ENCODE peak calls at places on chromosomes 11 and 22, in nine cellular contexts. One of them, this sample, is unnamed.
A peak's percentile ranks its signal among the peaks of the same experiment; 100 is the strongest.

GRCh38 chr11:76640540-76640939 is 30.0 kb downstream of the LRRC32 start:
- DNase-seq in CD8-positive, alpha-beta memory T cell: no peak
- DNase-seq in upper lobe of right lung: no peak
- DNase-seq in CD4-positive, CD25-positive, alpha-beta regulatory T cell: no peak
- DNase-seq in mesenchymal stem cell: no peak
- DNase-seq in ascending aorta: no peak
- DNase-seq in OCI-LY7: no peak
- DNase-seq in adipocyte: no peak
- DNase-seq in fibroblast of lung: no peak
- DNase-seq in this sample: no peak

GRCh38 chr22:46748948-46749681 is 11.1 kb upstream of the CERK start:
- DNase-seq in CD8-positive, alpha-beta memory T cell: peak; percentile 45
- DNase-seq in upper lobe of right lung: peak; percentile 67
- DNase-seq in CD4-positive, CD25-positive, alpha-beta regulatory T cell: no peak
- DNase-seq in mesenchymal stem cell: peak; percentile 73
- DNase-seq in ascending aorta: no peak
- DNase-seq in OCI-LY7: no peak
- DNase-seq in adipocyte: no peak
- DNase-seq in fibroblast of lung: peak; percentile 49
- DNase-seq in this sample: peak; percentile 39

GRCh38 chr11:76589945-76590630 is 80.5 kb downstream of the LRRC32 start:
- DNase-seq in CD8-positive, alpha-beta memory T cell: no peak
- DNase-seq in upper lobe of right lung: no peak
- DNase-seq in CD4-positive, CD25-positive, alpha-beta regulatory T cell: no peak
- DNase-seq in mesenchymal stem cell: no peak
- DNase-seq in ascending aorta: no peak
- DNase-seq in OCI-LY7: no peak
- DNase-seq in adipocyte: no peak
- DNase-seq in fibroblast of lung: no peak
- DNase-seq in this sample: no peak

GRCh38 chr11:26188559-26188958 is 143.4 kb upstream of the ANO3 start:
- DNase-seq in CD8-positive, alpha-beta memory T cell: no peak
- DNase-seq in upper lobe of right lung: no peak
- DNase-seq in CD4-positive, CD25-positive, alpha-beta regulatory T cell: no peak
- DNase-seq in mesenchymal stem cell: peak; percentile 14
- DNase-seq in ascending aorta: no peak
- DNase-seq in OCI-LY7: no peak
- DNase-seq in adipocyte: peak; percentile 70
- DNase-seq in fibroblast of lung: peak; percentile 77
- DNase-seq in this sample: no peak

GRCh38 chr11:44445500-44446340 is 119.7 kb upstream of the CD82 start:
- DNase-seq in CD8-positive, alpha-beta memory T cell: no peak
- DNase-seq in upper lobe of right lung: no peak
- DNase-seq in CD4-positive, CD25-positive, alpha-beta regulatory T cell: no peak
- DNase-seq in mesenchymal stem cell: no peak
- DNase-seq in ascending aorta: no peak
- DNase-seq in OCI-LY7: no peak
- DNase-seq in adipocyte: no peak
- DNase-seq in fibroblast of lung: no peak
- DNase-seq in this sample: no peak

GRCh38 chr11:444397-445144 is 2.8 kb upstream of the ANO9 start:
- DNase-seq in CD8-positive, alpha-beta memory T cell: no peak
- DNase-seq in upper lobe of right lung: peak; percentile 84
- DNase-seq in CD4-positive, CD25-positive, alpha-beta regulatory T cell: no peak
- DNase-seq in mesenchymal stem cell: peak; percentile 66
- DNase-seq in ascending aorta: no peak
- DNase-seq in OCI-LY7: no peak
- DNase-seq in adipocyte: peak; percentile 6
- DNase-seq in fibroblast of lung: peak; percentile 19
- DNase-seq in this sample: peak; percentile 80

GRCh38 chr11:73321342-73322110 is 13.4 kb downstream of the ARHGEF17 start:
- DNase-seq in CD8-positive, alpha-beta memory T cell: no peak
- DNase-seq in upper lobe of right lung: peak; percentile 75
- DNase-seq in CD4-positive, CD25-positive, alpha-beta regulatory T cell: no peak
- DNase-seq in mesenchymal stem cell: peak; percentile 92
- DNase-seq in ascending aorta: no peak
- DNase-seq in OCI-LY7: peak; percentile 35
- DNase-seq in adipocyte: peak; percentile 68
- DNase-seq in fibroblast of lung: peak; percentile 93
- DNase-seq in this sample: no peak

GRCh38 chr11:30586251-30587144 is at the start of gene MPPED2:
- DNase-seq in CD8-positive, alpha-beta memory T cell: peak; percentile 12
- DNase-seq in upper lobe of right lung: peak; percentile 65
- DNase-seq in CD4-positive, CD25-positive, alpha-beta regulatory T cell: no peak
- DNase-seq in mesenchymal stem cell: no peak
- DNase-seq in ascending aorta: no peak
- DNase-seq in OCI-LY7: no peak
- DNase-seq in adipocyte: no peak
- DNase-seq in fibroblast of lung: no peak
- DNase-seq in this sample: peak; percentile 22

GRCh38 chr22:33274214-33274828 is 216.1 kb upstream of the SYN3 start:
- DNase-seq in CD8-positive, alpha-beta memory T cell: no peak
- DNase-seq in upper lobe of right lung: no peak
- DNase-seq in CD4-positive, CD25-positive, alpha-beta regulatory T cell: no peak
- DNase-seq in mesenchymal stem cell: no peak
- DNase-seq in ascending aorta: no peak
- DNase-seq in OCI-LY7: peak; percentile 87
- DNase-seq in adipocyte: peak; percentile 7
- DNase-seq in fibroblast of lung: no peak
- DNase-seq in this sample: no peak

GRCh38 chr22:47233316-47234243 is 471.1 kb downstream of the TBC1D22A start:
- DNase-seq in CD8-positive, alpha-beta memory T cell: no peak
- DNase-seq in upper lobe of right lung: no peak
- DNase-seq in CD4-positive, CD25-positive, alpha-beta regulatory T cell: no peak
- DNase-seq in mesenchymal stem cell: no peak
- DNase-seq in ascending aorta: no peak
- DNase-seq in OCI-LY7: no peak
- DNase-seq in adipocyte: no peak
- DNase-seq in fibroblast of lung: no peak
- DNase-seq in this sample: no peak

GRCh38 chr22:48943567-48944432 is 883.9 kb downstream of the BRD1 start:
- DNase-seq in CD8-positive, alpha-beta memory T cell: no peak
- DNase-seq in upper lobe of right lung: peak; percentile 60
- DNase-seq in CD4-positive, CD25-positive, alpha-beta regulatory T cell: no peak
- DNase-seq in mesenchymal stem cell: no peak
- DNase-seq in ascending aorta: no peak
- DNase-seq in OCI-LY7: peak; percentile 36
- DNase-seq in adipocyte: no peak
- DNase-seq in fibroblast of lung: no peak
- DNase-seq in this sample: peak; percentile 12

GRCh38 chr11:1388763-1389102 is 1.0 kb upstream of the BRSK2 start:
- DNase-seq in CD8-positive, alpha-beta memory T cell: no peak
- DNase-seq in upper lobe of right lung: no peak
- DNase-seq in CD4-positive, CD25-positive, alpha-beta regulatory T cell: no peak
- DNase-seq in mesenchymal stem cell: no peak
- DNase-seq in ascending aorta: no peak
- DNase-seq in OCI-LY7: no peak
- DNase-seq in adipocyte: peak; percentile 19
- DNase-seq in fibroblast of lung: no peak
- DNase-seq in this sample: no peak

GRCh38 chr11:84780689-84781293 is 846.4 kb downstream of the DLG2 start:
- DNase-seq in CD8-positive, alpha-beta memory T cell: no peak
- DNase-seq in upper lobe of right lung: no peak
- DNase-seq in CD4-positive, CD25-positive, alpha-beta regulatory T cell: no peak
- DNase-seq in mesenchymal stem cell: peak; percentile 18
- DNase-seq in ascending aorta: no peak
- DNase-seq in OCI-LY7: peak; percentile 31
- DNase-seq in adipocyte: peak; percentile 75
- DNase-seq in fibroblast of lung: peak; percentile 10
- DNase-seq in this sample: no peak

DNA sequence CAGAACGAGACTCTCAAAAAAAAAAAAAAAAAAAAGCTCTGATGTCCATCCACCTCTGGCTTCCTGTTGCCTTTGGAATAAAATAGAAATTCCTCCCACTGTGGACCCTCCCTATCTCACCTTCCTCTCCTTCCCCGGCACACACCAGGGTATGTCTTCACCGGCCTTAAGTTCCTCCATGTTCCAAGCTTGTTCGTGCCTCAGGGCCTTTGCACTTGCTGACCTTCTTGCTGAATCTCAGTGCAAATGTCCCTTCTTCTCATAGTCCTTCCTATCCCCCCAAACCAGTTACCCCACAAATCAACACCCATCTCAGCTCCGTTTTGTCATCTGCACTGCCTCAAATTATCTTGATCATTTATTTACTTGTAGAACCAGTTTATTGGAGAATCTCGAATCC is 20.6 kb downstream of the IFT27 start:
- DNase-seq in CD8-positive, alpha-beta memory T cell: no peak
- DNase-seq in upper lobe of right lung: peak; percentile 7
- DNase-seq in CD4-positive, CD25-positive, alpha-beta regulatory T cell: no peak
- DNase-seq in mesenchymal stem cell: no peak
- DNase-seq in ascending aorta: no peak
- DNase-seq in OCI-LY7: no peak
- DNase-seq in adipocyte: no peak
- DNase-seq in fibroblast of lung: no peak
- DNase-seq in this sample: no peak
- H3K4me1 ChIP-seq in CD8-positive, alpha-beta memory T cell: no peaks in the 10 kb centered on the region
- H3K4me1 ChIP-seq in upper lobe of right lung: no peaks in the 10 kb centered on the region
- H3K4me1 ChIP-seq in CD4-positive, CD25-positive, alpha-beta regulatory T cell: peaks cover 5% of the 10 kb centered on the region
- H3K4me1 ChIP-seq in mesenchymal stem cell: no peaks in the 10 kb centered on the region
- H3K4me1 ChIP-seq in ascending aorta: no peaks in the 10 kb centered on the region
- H3K4me1 ChIP-seq in OCI-LY7: no peaks in the 10 kb centered on the region
- H3K4me1 ChIP-seq in adipocyte: no peaks in the 10 kb centered on the region
- H3K4me1 ChIP-seq in fibroblast of lung: no peaks in the 10 kb centered on the region
- H3K4me1 ChIP-seq in this sample: no peaks in the 10 kb centered on the region

GRCh38 chr11:61110255-61111059 is 8.2 kb downstream of the CD5 start:
- DNase-seq in CD8-positive, alpha-beta memory T cell: no peak
- DNase-seq in upper lobe of right lung: peak; percentile 6
- DNase-seq in CD4-positive, CD25-positive, alpha-beta regulatory T cell: no peak
- DNase-seq in mesenchymal stem cell: no peak
- DNase-seq in ascending aorta: no peak
- DNase-seq in OCI-LY7: no peak
- DNase-seq in adipocyte: no peak
- DNase-seq in fibroblast of lung: no peak
- DNase-seq in this sample: no peak

GRCh38 chr11:61106906-61107470 is 4.7 kb downstream of the CD5 start:
- DNase-seq in CD8-positive, alpha-beta memory T cell: no peak
- DNase-seq in upper lobe of right lung: peak; percentile 25
- DNase-seq in CD4-positive, CD25-positive, alpha-beta regulatory T cell: no peak
- DNase-seq in mesenchymal stem cell: no peak
- DNase-seq in ascending aorta: no peak
- DNase-seq in OCI-LY7: no peak
- DNase-seq in adipocyte: no peak
- DNase-seq in fibroblast of lung: no peak
- DNase-seq in this sample: no peak

GRCh38 chr11:61109671-61110070 is 7.4 kb downstream of the CD5 start:
- DNase-seq in CD8-positive, alpha-beta memory T cell: no peak
- DNase-seq in upper lobe of right lung: peak; percentile 32
- DNase-seq in CD4-positive, CD25-positive, alpha-beta regulatory T cell: no peak
- DNase-seq in mesenchymal stem cell: no peak
- DNase-seq in ascending aorta: no peak
- DNase-seq in OCI-LY7: no peak
- DNase-seq in adipocyte: no peak
- DNase-seq in fibroblast of lung: no peak
- DNase-seq in this sample: no peak

GRCh38 chr11:61107888-61108287 is 5.6 kb downstream of the CD5 start:
- DNase-seq in CD8-positive, alpha-beta memory T cell: no peak
- DNase-seq in upper lobe of right lung: no peak
- DNase-seq in CD4-positive, CD25-positive, alpha-beta regulatory T cell: no peak
- DNase-seq in mesenchymal stem cell: no peak
- DNase-seq in ascending aorta: no peak
- DNase-seq in OCI-LY7: no peak
- DNase-seq in adipocyte: no peak
- DNase-seq in fibroblast of lung: no peak
- DNase-seq in this sample: no peak

DNA sequence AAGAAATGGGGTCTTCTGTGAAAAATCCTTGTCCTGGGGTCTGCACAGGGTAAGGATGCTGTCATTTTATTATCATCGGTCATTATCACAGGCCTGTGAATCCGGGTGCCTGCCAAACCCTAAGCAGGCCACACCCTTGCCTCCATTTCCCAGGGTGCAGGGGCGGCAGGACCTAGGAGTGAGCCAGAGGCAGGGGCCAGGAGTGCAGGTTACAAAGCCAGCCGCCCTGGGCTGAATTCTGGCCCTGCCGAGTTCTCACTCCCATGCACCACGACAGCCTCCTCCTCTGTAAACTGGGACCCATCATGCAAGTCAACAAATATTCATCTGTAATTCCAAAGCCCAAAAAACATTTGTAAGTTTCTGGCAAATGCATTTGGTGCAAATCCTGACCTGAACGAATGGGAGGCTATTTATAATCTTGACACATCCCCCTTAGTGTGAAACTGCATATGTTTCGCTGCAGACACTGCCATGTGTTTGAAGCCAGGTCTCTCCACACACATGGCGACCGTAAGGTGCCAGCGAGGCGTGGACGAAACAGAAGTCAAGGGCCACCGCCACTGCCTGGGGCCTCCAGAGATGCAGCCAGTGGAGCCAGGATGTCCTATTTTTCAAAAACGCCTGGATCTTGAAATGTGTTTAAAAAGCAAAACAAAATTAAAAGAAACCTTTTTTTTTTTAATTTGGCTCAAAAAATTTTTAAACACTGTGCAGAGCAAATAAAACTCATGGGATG is 6.7 kb downstream of the CD5 start:
- DNase-seq in CD8-positive, alpha-beta memory T cell: no peak
- DNase-seq in upper lobe of right lung: peak; percentile 36
- DNase-seq in CD4-positive, CD25-positive, alpha-beta regulatory T cell: no peak
- DNase-seq in mesenchymal stem cell: no peak
- DNase-seq in ascending aorta: no peak
- DNase-seq in OCI-LY7: no peak
- DNase-seq in adipocyte: no peak
- DNase-seq in fibroblast of lung: no peak
- DNase-seq in this sample: no peak
- H3K4me1 ChIP-seq in CD8-positive, alpha-beta memory T cell: peaks cover 98% of the 10 kb centered on the region
- H3K4me1 ChIP-seq in upper lobe of right lung: peaks cover 3% of the 10 kb centered on the region
- H3K4me1 ChIP-seq in CD4-positive, CD25-positive, alpha-beta regulatory T cell: peaks cover 98% of the 10 kb centered on the region
- H3K4me1 ChIP-seq in mesenchymal stem cell: no peaks in the 10 kb centered on the region
- H3K4me1 ChIP-seq in ascending aorta: no peaks in the 10 kb centered on the region
- H3K4me1 ChIP-seq in OCI-LY7: no peaks in the 10 kb centered on the region
- H3K4me1 ChIP-seq in adipocyte: no peaks in the 10 kb centered on the region
- H3K4me1 ChIP-seq in fibroblast of lung: no peaks in the 10 kb centered on the region
- H3K4me1 ChIP-seq in this sample: no peaks in the 10 kb centered on the region

GRCh38 chr11:121456816-121457431 is 4.2 kb upstream of the SORL1-AS1 start:
- DNase-seq in CD8-positive, alpha-beta memory T cell: no peak
- DNase-seq in upper lobe of right lung: no peak
- DNase-seq in CD4-positive, CD25-positive, alpha-beta regulatory T cell: no peak
- DNase-seq in mesenchymal stem cell: no peak
- DNase-seq in ascending aorta: no peak
- DNase-seq in OCI-LY7: no peak
- DNase-seq in adipocyte: no peak
- DNase-seq in fibroblast of lung: no peak
- DNase-seq in this sample: no peak
- H3K4me1 ChIP-seq in CD8-positive, alpha-beta memory T cell: peaks cover 80% of the 10 kb centered on the region
- H3K4me1 ChIP-seq in upper lobe of right lung: peaks cover 11% of the 10 kb centered on the region
- H3K4me1 ChIP-seq in CD4-positive, CD25-positive, alpha-beta regulatory T cell: peaks cover 88% of the 10 kb centered on the region
- H3K4me1 ChIP-seq in mesenchymal stem cell: peaks cover 7% of the 10 kb centered on the region
- H3K4me1 ChIP-seq in ascending aorta: peaks cover 3% of the 10 kb centered on the region
- H3K4me1 ChIP-seq in OCI-LY7: peaks cover 76% of the 10 kb centered on the region
- H3K4me1 ChIP-seq in adipocyte: peaks cover 11% of the 10 kb centered on the region
- H3K4me1 ChIP-seq in fibroblast of lung: no peaks in the 10 kb centered on the region
- H3K4me1 ChIP-seq in this sample: peaks cover 7% of the 10 kb centered on the region

DNA sequence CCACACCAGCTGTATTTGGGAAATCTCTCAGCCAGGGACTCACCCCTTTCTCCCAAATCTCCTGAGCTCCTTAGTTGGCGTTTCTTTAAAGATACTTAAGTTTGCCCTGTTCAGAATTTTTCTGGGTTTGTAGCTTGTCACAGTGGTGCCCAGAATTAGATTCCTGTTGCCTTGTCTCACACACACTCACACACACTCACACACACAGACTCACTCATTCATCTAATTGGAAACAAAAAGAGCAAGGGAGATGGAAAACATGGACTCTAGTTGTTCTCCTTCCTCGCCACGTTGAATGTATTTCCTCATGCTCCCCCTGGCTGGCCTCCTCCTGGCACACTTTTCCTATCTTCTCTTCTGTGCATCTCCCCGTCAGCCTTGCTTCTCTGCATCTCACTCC is 752.3 kb downstream of the NTM start:
- DNase-seq in CD8-positive, alpha-beta memory T cell: no peak
- DNase-seq in upper lobe of right lung: no peak
- DNase-seq in CD4-positive, CD25-positive, alpha-beta regulatory T cell: no peak
- DNase-seq in mesenchymal stem cell: no peak
- DNase-seq in ascending aorta: no peak
- DNase-seq in OCI-LY7: no peak
- DNase-seq in adipocyte: no peak
- DNase-seq in fibroblast of lung: peak; percentile 6
- DNase-seq in this sample: no peak
- H3K4me1 ChIP-seq in CD8-positive, alpha-beta memory T cell: no peaks in the 10 kb centered on the region
- H3K4me1 ChIP-seq in upper lobe of right lung: peaks cover 10% of the 10 kb centered on the region
- H3K4me1 ChIP-seq in CD4-positive, CD25-positive, alpha-beta regulatory T cell: peaks cover 13% of the 10 kb centered on the region
- H3K4me1 ChIP-seq in mesenchymal stem cell: peaks cover 38% of the 10 kb centered on the region
- H3K4me1 ChIP-seq in ascending aorta: no peaks in the 10 kb centered on the region
- H3K4me1 ChIP-seq in OCI-LY7: no peaks in the 10 kb centered on the region
- H3K4me1 ChIP-seq in adipocyte: peaks cover 19% of the 10 kb centered on the region
- H3K4me1 ChIP-seq in fibroblast of lung: peaks cover 9% of the 10 kb centered on the region
- H3K4me1 ChIP-seq in this sample: no peaks in the 10 kb centered on the region

This sample was measured in mucosa of descending colon.